ENCODE peak calls at places on chromosomes 3 and 15, in ten cellular contexts. One of them, this sample, is unnamed. For H3K27me3 and H3K9me3, the result is how much of the 10 kb centered on the place peaks cover.

GRCh38 chr3:50428007-50428633 is 68.8 kb upstream of the TMEM115 start:
- DNase-seq in stomach: no peak
- DNase-seq in effector memory CD4-positive, alpha-beta T cell: no peak
- DNase-seq in heart right ventricle: no peak
- DNase-seq in esophagus squamous epithelium: no peak
- DNase-seq in prostate gland: no peak
- DNase-seq in neuronal stem cell: no peak
- DNase-seq in A673: no peak
- DNase-seq in Peyer's patch: no peak
- DNase-seq in H1: no peak
- DNase-seq in this sample: no peak

GRCh38 chr3:76203578-76203977 is 418.2 kb upstream of the ZNF717 start:
- DNase-seq in stomach: no peak
- DNase-seq in H1: no peak
- DNase-seq in esophagus squamous epithelium: no peak
- DNase-seq in effector memory CD4-positive, alpha-beta T cell: no peak
- DNase-seq in A673: no peak
- DNase-seq in prostate gland: no peak
- DNase-seq in heart right ventricle: no peak
- DNase-seq in Peyer's patch: no peak
- DNase-seq in neuronal stem cell: no peak
- DNase-seq in this sample: no peak

GRCh38 chr3:132135628-132136333 is 101.0 kb upstream of the CPNE4 start:
- DNase-seq in A673: peak
- DNase-seq in stomach: no peak
- DNase-seq in Peyer's patch: no peak
- DNase-seq in neuronal stem cell: peak
- DNase-seq in H1: no peak
- DNase-seq in esophagus squamous epithelium: no peak
- DNase-seq in effector memory CD4-positive, alpha-beta T cell: no peak
- DNase-seq in prostate gland: no peak
- DNase-seq in heart right ventricle: no peak
- DNase-seq in this sample: no peak

GRCh38 chr15:75696303-75696657 is 16.4 kb downstream of the CSPG4 start:
- DNase-seq in heart right ventricle: no peak
- DNase-seq in effector memory CD4-positive, alpha-beta T cell: no peak
- DNase-seq in neuronal stem cell: no peak
- DNase-seq in A673: no peak
- DNase-seq in Peyer's patch: no peak
- DNase-seq in H1: no peak
- DNase-seq in prostate gland: peak
- DNase-seq in esophagus squamous epithelium: no peak
- DNase-seq in stomach: no peak
- DNase-seq in this sample: no peak

GRCh38 chr15:32649336-32649735 is 7.8 kb downstream of the SCG5 start:
- DNase-seq in neuronal stem cell: no peak
- DNase-seq in prostate gland: no peak
- DNase-seq in heart right ventricle: no peak
- DNase-seq in A673: peak
- DNase-seq in H1: no peak
- DNase-seq in Peyer's patch: no peak
- DNase-seq in esophagus squamous epithelium: no peak
- DNase-seq in effector memory CD4-positive, alpha-beta T cell: no peak
- DNase-seq in stomach: no peak
- DNase-seq in this sample: no peak

GRCh38 chr3:147130461-147130860 is 275.9 kb downstream of the ZIC4 start:
- DNase-seq in A673: no peak
- DNase-seq in stomach: no peak
- DNase-seq in Peyer's patch: no peak
- DNase-seq in esophagus squamous epithelium: no peak
- DNase-seq in heart right ventricle: no peak
- DNase-seq in neuronal stem cell: no peak
- DNase-seq in H1: no peak
- DNase-seq in prostate gland: no peak
- DNase-seq in effector memory CD4-positive, alpha-beta T cell: no peak
- DNase-seq in this sample: no peak

GRCh38 chr15:89948796-89949195 is 36.0 kb upstream of the ARPIN start:
- DNase-seq in neuronal stem cell: no peak
- DNase-seq in esophagus squamous epithelium: no peak
- DNase-seq in H1: no peak
- DNase-seq in A673: no peak
- DNase-seq in stomach: no peak
- DNase-seq in heart right ventricle: no peak
- DNase-seq in effector memory CD4-positive, alpha-beta T cell: no peak
- DNase-seq in prostate gland: no peak
- DNase-seq in Peyer's patch: no peak
- DNase-seq in this sample: no peak

GRCh38 chr3:48433472-48434118 is 3.7 kb upstream of the PLXNB1 start:
- DNase-seq in Peyer's patch: peak
- DNase-seq in A673: no peak
- DNase-seq in effector memory CD4-positive, alpha-beta T cell: no peak
- DNase-seq in neuronal stem cell: no peak
- DNase-seq in prostate gland: no peak
- DNase-seq in H1: no peak
- DNase-seq in esophagus squamous epithelium: no peak
- DNase-seq in heart right ventricle: no peak
- DNase-seq in stomach: peak
- DNase-seq in this sample: no peak

GRCh38 chr3:180747805-180748361 is 68.6 kb upstream of the CCDC39 start:
- DNase-seq in effector memory CD4-positive, alpha-beta T cell: no peak
- DNase-seq in esophagus squamous epithelium: no peak
- DNase-seq in A673: no peak
- DNase-seq in neuronal stem cell: no peak
- DNase-seq in stomach: no peak
- DNase-seq in H1: no peak
- DNase-seq in Peyer's patch: no peak
- DNase-seq in prostate gland: no peak
- DNase-seq in heart right ventricle: no peak
- DNase-seq in this sample: no peak

GRCh38 chr15:67003586-67003985 is 61.8 kb upstream of the SMAD3 start:
- DNase-seq in neuronal stem cell: no peak
- DNase-seq in prostate gland: no peak
- DNase-seq in effector memory CD4-positive, alpha-beta T cell: no peak
- DNase-seq in A673: no peak
- DNase-seq in Peyer's patch: no peak
- DNase-seq in heart right ventricle: no peak
- DNase-seq in stomach: no peak
- DNase-seq in H1: peak
- DNase-seq in esophagus squamous epithelium: no peak
- DNase-seq in this sample: no peak

GRCh38 chr3:21954709-21955108 is 203.7 kb upstream of the ZNF385D start:
- DNase-seq in H1: no peak
- DNase-seq in effector memory CD4-positive, alpha-beta T cell: no peak
- DNase-seq in prostate gland: no peak
- DNase-seq in stomach: no peak
- DNase-seq in neuronal stem cell: no peak
- DNase-seq in A673: no peak
- DNase-seq in esophagus squamous epithelium: no peak
- DNase-seq in heart right ventricle: no peak
- DNase-seq in Peyer's patch: no peak
- DNase-seq in this sample: no peak

GRCh38 chr3:106333911-106334618 is 465.3 kb upstream of the CBLB start:
- DNase-seq in neuronal stem cell: no peak
- DNase-seq in prostate gland: no peak
- DNase-seq in Peyer's patch: no peak
- DNase-seq in esophagus squamous epithelium: no peak
- DNase-seq in stomach: no peak
- DNase-seq in A673: no peak
- DNase-seq in H1: no peak
- DNase-seq in effector memory CD4-positive, alpha-beta T cell: no peak
- DNase-seq in heart right ventricle: no peak
- DNase-seq in this sample: no peak

GRCh38 chr3:122942937-122943827 is 84.4 kb downstream of the SEMA5B start:
- DNase-seq in stomach: peak
- DNase-seq in Peyer's patch: peak
- DNase-seq in A673: peak
- DNase-seq in effector memory CD4-positive, alpha-beta T cell: no peak
- DNase-seq in neuronal stem cell: peak
- DNase-seq in H1: peak
- DNase-seq in esophagus squamous epithelium: no peak
- DNase-seq in heart right ventricle: peak
- DNase-seq in prostate gland: peak
- DNase-seq in this sample: peak

GRCh38 chr3:194739498-194740284 is 54.0 kb downstream of the FAM43A start:
- DNase-seq in effector memory CD4-positive, alpha-beta T cell: no peak
- DNase-seq in H1: no peak
- DNase-seq in Peyer's patch: no peak
- DNase-seq in A673: no peak
- DNase-seq in prostate gland: no peak
- DNase-seq in esophagus squamous epithelium: no peak
- DNase-seq in heart right ventricle: no peak
- DNase-seq in neuronal stem cell: no peak
- DNase-seq in stomach: no peak
- DNase-seq in this sample: no peak

GRCh38 chr3:128399221-128399915 is 67.3 kb downstream of the DNAJB8 start:
- DNase-seq in heart right ventricle: no peak
- DNase-seq in H1: no peak
- DNase-seq in esophagus squamous epithelium: no peak
- DNase-seq in prostate gland: no peak
- DNase-seq in neuronal stem cell: no peak
- DNase-seq in effector memory CD4-positive, alpha-beta T cell: no peak
- DNase-seq in A673: no peak
- DNase-seq in Peyer's patch: no peak
- DNase-seq in stomach: no peak
- DNase-seq in this sample: no peak

GRCh38 chr15:32688151-32688639 is 29.6 kb upstream of the GREM1 start:
- DNase-seq in esophagus squamous epithelium: no peak
- DNase-seq in stomach: peak
- DNase-seq in A673: no peak
- DNase-seq in prostate gland: no peak
- DNase-seq in neuronal stem cell: no peak
- DNase-seq in heart right ventricle: no peak
- DNase-seq in Peyer's patch: no peak
- DNase-seq in effector memory CD4-positive, alpha-beta T cell: no peak
- DNase-seq in H1: no peak
- DNase-seq in this sample: no peak

GRCh38 chr15:96330064-96330449 is 443 bp upstream of the NR2F2 start:
- DNase-seq in A673: peak
- DNase-seq in stomach: no peak
- DNase-seq in prostate gland: no peak
- DNase-seq in heart right ventricle: no peak
- DNase-seq in Peyer's patch: no peak
- DNase-seq in H1: peak
- DNase-seq in esophagus squamous epithelium: no peak
- DNase-seq in neuronal stem cell: no peak
- DNase-seq in effector memory CD4-positive, alpha-beta T cell: no peak
- DNase-seq in this sample: no peak

GRCh38 chr3:134064081-134064480 is 34.4 kb upstream of the SLCO2A1 start:
- DNase-seq in A673: no peak
- DNase-seq in prostate gland: no peak
- DNase-seq in effector memory CD4-positive, alpha-beta T cell: no peak
- DNase-seq in Peyer's patch: no peak
- DNase-seq in stomach: no peak
- DNase-seq in neuronal stem cell: no peak
- DNase-seq in H1: no peak
- DNase-seq in esophagus squamous epithelium: no peak
- DNase-seq in heart right ventricle: no peak
- DNase-seq in this sample: no peak

GRCh38 chr3:134065252-134065651 is 35.5 kb upstream of the SLCO2A1 start:
- DNase-seq in A673: no peak
- DNase-seq in prostate gland: no peak
- DNase-seq in H1: peak
- DNase-seq in effector memory CD4-positive, alpha-beta T cell: no peak
- DNase-seq in heart right ventricle: no peak
- DNase-seq in stomach: no peak
- DNase-seq in Peyer's patch: no peak
- DNase-seq in esophagus squamous epithelium: no peak
- DNase-seq in neuronal stem cell: no peak
- DNase-seq in this sample: no peak

GRCh38 chr3:134066539-134067310 is 37.0 kb upstream of the SLCO2A1 start:
- DNase-seq in A673: no peak
- DNase-seq in heart right ventricle: peak
- DNase-seq in stomach: peak
- DNase-seq in neuronal stem cell: no peak
- DNase-seq in prostate gland: no peak
- DNase-seq in effector memory CD4-positive, alpha-beta T cell: no peak
- DNase-seq in esophagus squamous epithelium: no peak
- DNase-seq in H1: peak
- DNase-seq in Peyer's patch: no peak
- DNase-seq in this sample: no peak

GRCh38 chr3:134065836-134066538 is 36.3 kb upstream of the SLCO2A1 start:
- DNase-seq in prostate gland: no peak
- DNase-seq in heart right ventricle: no peak
- DNase-seq in H1: peak
- DNase-seq in A673: no peak
- DNase-seq in Peyer's patch: no peak
- DNase-seq in stomach: no peak
- DNase-seq in esophagus squamous epithelium: no peak
- DNase-seq in effector memory CD4-positive, alpha-beta T cell: no peak
- DNase-seq in neuronal stem cell: no peak
- DNase-seq in this sample: no peak

GRCh38 chr3:134067311-134068161 is 37.8 kb upstream of the SLCO2A1 start:
- DNase-seq in prostate gland: no peak
- DNase-seq in heart right ventricle: no peak
- DNase-seq in esophagus squamous epithelium: no peak
- DNase-seq in A673: no peak
- DNase-seq in neuronal stem cell: no peak
- DNase-seq in effector memory CD4-positive, alpha-beta T cell: no peak
- DNase-seq in stomach: no peak
- DNase-seq in H1: peak
- DNase-seq in Peyer's patch: no peak
- DNase-seq in this sample: no peak
- H3K27me3 ChIP-seq in prostate gland: under half
- H3K27me3 ChIP-seq in heart right ventricle: under half
- H3K27me3 ChIP-seq in esophagus squamous epithelium: under half
- H3K27me3 ChIP-seq in A673: under half
- H3K27me3 ChIP-seq in neuronal stem cell: under half
- H3K27me3 ChIP-seq in effector memory CD4-positive, alpha-beta T cell: under half
- H3K27me3 ChIP-seq in stomach: under half
- H3K27me3 ChIP-seq in H1: under half
- H3K27me3 ChIP-seq in Peyer's patch: under half
- H3K27me3 ChIP-seq in this sample: under half

GRCh38 chr15:25057574-25057973 is 102.8 kb downstream of the SNRPN start:
- DNase-seq in esophagus squamous epithelium: no peak
- DNase-seq in neuronal stem cell: no peak
- DNase-seq in effector memory CD4-positive, alpha-beta T cell: no peak
- DNase-seq in H1: no peak
- DNase-seq in heart right ventricle: peak
- DNase-seq in stomach: peak
- DNase-seq in A673: no peak
- DNase-seq in prostate gland: peak
- DNase-seq in Peyer's patch: peak
- DNase-seq in this sample: no peak
- H3K9me3 ChIP-seq in esophagus squamous epithelium: half or more
- H3K9me3 ChIP-seq in neuronal stem cell: half or more
- H3K9me3 ChIP-seq in effector memory CD4-positive, alpha-beta T cell: half or more
- H3K9me3 ChIP-seq in H1: half or more
- H3K9me3 ChIP-seq in heart right ventricle: half or more
- H3K9me3 ChIP-seq in stomach: half or more
- H3K9me3 ChIP-seq in A673: half or more
- H3K9me3 ChIP-seq in prostate gland: under half
- H3K9me3 ChIP-seq in Peyer's patch: under half
- H3K9me3 ChIP-seq in this sample: under half

GRCh38 chr3:127149621-127150310 is 43.2 kb upstream of the PRR23E start:
- DNase-seq in stomach: peak
- DNase-seq in neuronal stem cell: no peak
- DNase-seq in prostate gland: no peak
- DNase-seq in effector memory CD4-positive, alpha-beta T cell: no peak
- DNase-seq in Peyer's patch: peak
- DNase-seq in heart right ventricle: no peak
- DNase-seq in A673: no peak
- DNase-seq in esophagus squamous epithelium: no peak
- DNase-seq in H1: no peak
- DNase-seq in this sample: no peak
- H3K4me3 ChIP-seq in stomach: no peak
- H3K4me3 ChIP-seq in neuronal stem cell: no peak
- H3K4me3 ChIP-seq in prostate gland: no peak
- H3K4me3 ChIP-seq in effector memory CD4-positive, alpha-beta T cell: no peak
- H3K4me3 ChIP-seq in Peyer's patch: no peak
- H3K4me3 ChIP-seq in heart right ventricle: no peak
- H3K4me3 ChIP-seq in A673: no peak
- H3K4me3 ChIP-seq in esophagus squamous epithelium: no peak
- H3K4me3 ChIP-seq in H1: no peak
- H3K4me3 ChIP-seq in this sample: no peak

GRCh38 chr3:58059349-58060321 is 51.4 kb downstream of the FLNB start:
- DNase-seq in neuronal stem cell: no peak
- DNase-seq in Peyer's patch: peak
- DNase-seq in prostate gland: no peak
- DNase-seq in A673: no peak
- DNase-seq in heart right ventricle: no peak
- DNase-seq in effector memory CD4-positive, alpha-beta T cell: no peak
- DNase-seq in H1: no peak
- DNase-seq in stomach: peak
- DNase-seq in esophagus squamous epithelium: no peak
- DNase-seq in this sample: no peak
- H3K27me3 ChIP-seq in neuronal stem cell: under half
- H3K27me3 ChIP-seq in Peyer's patch: under half
- H3K27me3 ChIP-seq in prostate gland: under half
- H3K27me3 ChIP-seq in A673: under half
- H3K27me3 ChIP-seq in heart right ventricle: under half
- H3K27me3 ChIP-seq in effector memory CD4-positive, alpha-beta T cell: under half
- H3K27me3 ChIP-seq in H1: under half
- H3K27me3 ChIP-seq in stomach: under half
- H3K27me3 ChIP-seq in esophagus squamous epithelium: under half
- H3K27me3 ChIP-seq in this sample: under half

This sample was measured in iPS DF 6.9.